ENCODE peak calls at places on chromosome 2, in ten cellular contexts. One of them, this sample, is unnamed. For H3K27me3, the result is how much of the 10 kb centered on the place peaks cover.

GRCh38 chr2:33529771-33530481 is 53.5 kb downstream of the RASGRP3 start:
- DNase-seq in stomach: no peak
- DNase-seq in sigmoid colon: no peak
- DNase-seq in suprapubic skin: no peak
- DNase-seq in transverse colon: no peak
- DNase-seq in tibial nerve: no peak
- DNase-seq in K562: peak
- DNase-seq in HepG2: no peak
- DNase-seq in esophagus muscularis mucosa: no peak
- DNase-seq in GM12878: peak
- DNase-seq in this sample: no peak

GRCh38 chr2:1266311-1266710 is 147.0 kb upstream of the TPO start:
- DNase-seq in stomach: no peak
- DNase-seq in sigmoid colon: no peak
- DNase-seq in suprapubic skin: no peak
- DNase-seq in transverse colon: no peak
- DNase-seq in tibial nerve: no peak
- DNase-seq in K562: no peak
- DNase-seq in HepG2: no peak
- DNase-seq in esophagus muscularis mucosa: no peak
- DNase-seq in GM12878: no peak
- DNase-seq in this sample: no peak

GRCh38 chr2:40820319-40820718 is 368.4 kb upstream of the SLC8A1 start:
- DNase-seq in stomach: no peak
- DNase-seq in sigmoid colon: no peak
- DNase-seq in suprapubic skin: no peak
- DNase-seq in transverse colon: no peak
- DNase-seq in tibial nerve: no peak
- DNase-seq in K562: no peak
- DNase-seq in HepG2: no peak
- DNase-seq in esophagus muscularis mucosa: no peak
- DNase-seq in GM12878: no peak
- DNase-seq in this sample: no peak

GRCh38 chr2:184558713-184559464 is 39.4 kb upstream of the ZNF804A start:
- DNase-seq in stomach: no peak
- DNase-seq in sigmoid colon: no peak
- DNase-seq in suprapubic skin: no peak
- DNase-seq in transverse colon: no peak
- DNase-seq in tibial nerve: no peak
- DNase-seq in K562: no peak
- DNase-seq in HepG2: no peak
- DNase-seq in esophagus muscularis mucosa: no peak
- DNase-seq in GM12878: no peak
- DNase-seq in this sample: no peak

GRCh38 chr2:39203382-39203781 is 40.4 kb downstream of the CDKL4 start:
- DNase-seq in stomach: no peak
- DNase-seq in sigmoid colon: no peak
- DNase-seq in suprapubic skin: no peak
- DNase-seq in transverse colon: no peak
- DNase-seq in tibial nerve: no peak
- DNase-seq in K562: no peak
- DNase-seq in HepG2: no peak
- DNase-seq in esophagus muscularis mucosa: no peak
- DNase-seq in GM12878: no peak
- DNase-seq in this sample: no peak

GRCh38 chr2:171482308-171482707 is 40.0 kb upstream of the CYBRD1 start:
- DNase-seq in stomach: no peak
- DNase-seq in sigmoid colon: no peak
- DNase-seq in suprapubic skin: no peak
- DNase-seq in transverse colon: no peak
- DNase-seq in tibial nerve: no peak
- DNase-seq in K562: no peak
- DNase-seq in HepG2: no peak
- DNase-seq in esophagus muscularis mucosa: no peak
- DNase-seq in GM12878: no peak
- DNase-seq in this sample: no peak

GRCh38 chr2:50720695-50721314 is 311.1 kb downstream of the NRXN1 start:
- DNase-seq in stomach: no peak
- DNase-seq in sigmoid colon: no peak
- DNase-seq in suprapubic skin: no peak
- DNase-seq in transverse colon: no peak
- DNase-seq in tibial nerve: no peak
- DNase-seq in K562: no peak
- DNase-seq in HepG2: no peak
- DNase-seq in esophagus muscularis mucosa: no peak
- DNase-seq in GM12878: no peak
- DNase-seq in this sample: no peak

GRCh38 chr2:189552991-189553404 is 27.6 kb downstream of the SLC40A1 start:
- DNase-seq in stomach: no peak
- DNase-seq in sigmoid colon: no peak
- DNase-seq in suprapubic skin: no peak
- DNase-seq in transverse colon: no peak
- DNase-seq in tibial nerve: no peak
- DNase-seq in K562: no peak
- DNase-seq in HepG2: peak
- DNase-seq in esophagus muscularis mucosa: no peak
- DNase-seq in GM12878: no peak
- DNase-seq in this sample: no peak

DNA sequence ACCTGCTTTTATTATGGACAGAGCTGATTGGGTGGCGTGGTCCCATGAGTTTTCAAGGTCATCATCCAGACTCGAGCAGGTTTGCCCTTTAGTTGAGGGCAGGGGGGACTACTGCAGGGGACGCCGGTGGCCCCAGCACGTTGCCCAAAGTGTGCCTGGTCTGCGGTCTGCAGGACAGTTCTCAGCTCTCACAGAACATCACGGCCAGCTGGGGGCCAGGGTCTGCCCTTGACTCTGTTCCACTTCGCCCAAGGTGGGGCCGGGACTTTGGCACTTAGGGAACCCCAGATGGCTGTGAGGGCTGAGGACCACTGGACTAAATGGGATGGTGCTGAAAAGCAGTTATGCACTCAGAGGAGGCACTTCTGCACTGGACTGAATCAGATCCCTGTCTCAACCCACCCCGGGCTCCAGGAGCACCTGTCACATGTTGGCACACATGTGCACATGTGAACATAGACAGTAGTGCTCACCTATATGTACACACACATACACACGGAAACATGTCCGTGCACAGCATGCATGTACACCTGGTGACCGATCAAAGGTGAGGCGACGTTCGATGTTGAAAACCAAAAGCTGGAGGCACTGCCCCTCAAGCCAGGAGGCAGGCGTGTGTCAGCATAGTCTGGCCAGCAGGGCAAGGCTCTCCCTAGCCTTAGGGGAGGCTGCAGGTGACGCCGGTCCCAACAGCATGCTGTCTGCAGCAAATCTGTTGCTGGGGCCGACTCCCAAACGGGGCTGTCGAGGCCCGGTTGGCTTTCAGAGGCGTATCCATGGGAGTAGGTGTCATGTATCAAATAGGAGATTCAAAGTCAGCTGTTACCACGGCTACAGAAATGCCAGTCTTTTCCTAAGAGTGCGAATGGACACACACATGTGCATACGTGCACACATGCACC is 10.2 kb downstream of the ANO7 start:
- DNase-seq in stomach: no peak
- DNase-seq in sigmoid colon: no peak
- DNase-seq in suprapubic skin: no peak
- DNase-seq in transverse colon: no peak
- DNase-seq in tibial nerve: no peak
- DNase-seq in K562: no peak
- DNase-seq in HepG2: no peak
- DNase-seq in esophagus muscularis mucosa: no peak
- DNase-seq in GM12878: no peak
- DNase-seq in this sample: no peak
- TF ChIP-seq EP300 in stomach: no peak
- TF ChIP-seq EP300 in sigmoid colon: no peak
- TF ChIP-seq EP300 in suprapubic skin: no peak
- TF ChIP-seq EP300 in transverse colon: no peak
- TF ChIP-seq EP300 in tibial nerve: no peak
- TF ChIP-seq EP300 in K562: no peak
- TF ChIP-seq EP300 in HepG2: no peak
- TF ChIP-seq EP300 in esophagus muscularis mucosa: no peak
- TF ChIP-seq EP300 in GM12878: no peak
- TF ChIP-seq EP300 in this sample: no peak

GRCh38 chr2:127420039-127420864 is 2.0 kb downstream of the PROC start:
- DNase-seq in stomach: peak
- DNase-seq in sigmoid colon: peak
- DNase-seq in suprapubic skin: no peak
- DNase-seq in transverse colon: no peak
- DNase-seq in tibial nerve: no peak
- DNase-seq in K562: no peak
- DNase-seq in HepG2: no peak
- DNase-seq in esophagus muscularis mucosa: no peak
- DNase-seq in GM12878: no peak
- DNase-seq in this sample: no peak
- H3K27me3 ChIP-seq in stomach: under half
- H3K27me3 ChIP-seq in sigmoid colon: under half
- H3K27me3 ChIP-seq in suprapubic skin: under half
- H3K27me3 ChIP-seq in transverse colon: under half
- H3K27me3 ChIP-seq in tibial nerve: under half
- H3K27me3 ChIP-seq in K562: under half
- H3K27me3 ChIP-seq in HepG2: under half
- H3K27me3 ChIP-seq in esophagus muscularis mucosa: under half
- H3K27me3 ChIP-seq in GM12878: under half
- H3K27me3 ChIP-seq in this sample: under half

DNA sequence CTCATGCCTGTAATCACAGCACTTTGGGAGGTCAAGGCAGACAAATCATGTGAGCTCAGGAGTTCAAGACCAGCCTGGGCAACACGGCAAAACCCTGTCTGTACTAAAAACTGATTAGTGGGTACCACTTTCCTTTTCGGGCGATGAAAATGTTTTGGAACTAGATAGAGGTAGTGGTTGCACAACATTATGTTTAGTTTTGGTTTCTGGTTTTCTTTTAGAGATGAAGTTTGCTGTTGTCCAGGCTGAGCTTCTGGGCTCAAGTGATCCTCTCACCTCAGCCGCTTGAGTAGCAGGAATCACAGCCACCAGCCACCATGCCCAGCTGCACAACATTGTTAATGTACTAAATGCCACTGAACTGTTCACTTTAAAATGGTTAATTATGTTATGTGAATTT is 27.6 kb downstream of the AAK1 start:
- DNase-seq in stomach: no peak
- DNase-seq in sigmoid colon: no peak
- DNase-seq in suprapubic skin: no peak
- DNase-seq in transverse colon: no peak
- DNase-seq in tibial nerve: no peak
- DNase-seq in K562: no peak
- DNase-seq in HepG2: no peak
- DNase-seq in esophagus muscularis mucosa: no peak
- DNase-seq in GM12878: no peak
- DNase-seq in this sample: no peak
- H3K27ac ChIP-seq in stomach: no peak
- H3K27ac ChIP-seq in sigmoid colon: no peak
- H3K27ac ChIP-seq in suprapubic skin: no peak
- H3K27ac ChIP-seq in transverse colon: no peak
- H3K27ac ChIP-seq in tibial nerve: no peak
- H3K27ac ChIP-seq in K562: no peak
- H3K27ac ChIP-seq in HepG2: no peak
- H3K27ac ChIP-seq in esophagus muscularis mucosa: no peak
- H3K27ac ChIP-seq in GM12878: peak
- H3K27ac ChIP-seq in this sample: no peak

GRCh38 chr2:3332133-3332532 is 45.5 kb downstream of the EIPR1 start:
- DNase-seq in stomach: no peak
- DNase-seq in sigmoid colon: no peak
- DNase-seq in suprapubic skin: no peak
- DNase-seq in transverse colon: no peak
- DNase-seq in tibial nerve: no peak
- DNase-seq in K562: no peak
- DNase-seq in HepG2: no peak
- DNase-seq in esophagus muscularis mucosa: no peak
- DNase-seq in GM12878: no peak
- DNase-seq in this sample: no peak
- TF ChIP-seq EP300 in stomach: no peak
- TF ChIP-seq EP300 in sigmoid colon: no peak
- TF ChIP-seq EP300 in suprapubic skin: no peak
- TF ChIP-seq EP300 in transverse colon: no peak
- TF ChIP-seq EP300 in tibial nerve: no peak
- TF ChIP-seq EP300 in K562: no peak
- TF ChIP-seq EP300 in HepG2: no peak
- TF ChIP-seq EP300 in esophagus muscularis mucosa: no peak
- TF ChIP-seq EP300 in GM12878: no peak
- TF ChIP-seq EP300 in this sample: no peak

GRCh38 chr2:161415467-161416293 is 417 bp upstream of the TBR1 start:
- DNase-seq in stomach: no peak
- DNase-seq in sigmoid colon: no peak
- DNase-seq in suprapubic skin: no peak
- DNase-seq in transverse colon: no peak
- DNase-seq in tibial nerve: no peak
- DNase-seq in K562: no peak
- DNase-seq in HepG2: peak
- DNase-seq in esophagus muscularis mucosa: no peak
- DNase-seq in GM12878: no peak
- DNase-seq in this sample: no peak
- H3K27me3 ChIP-seq in stomach: half or more
- H3K27me3 ChIP-seq in sigmoid colon: under half
- H3K27me3 ChIP-seq in suprapubic skin: half or more
- H3K27me3 ChIP-seq in transverse colon: half or more
- H3K27me3 ChIP-seq in tibial nerve: under half
- H3K27me3 ChIP-seq in K562: half or more
- H3K27me3 ChIP-seq in HepG2: half or more
- H3K27me3 ChIP-seq in esophagus muscularis mucosa: under half
- H3K27me3 ChIP-seq in GM12878: under half
- H3K27me3 ChIP-seq in this sample: under half

GRCh38 chr2:115422004-115422634 is 979.7 kb downstream of the DPP10 start:
- DNase-seq in stomach: no peak
- DNase-seq in sigmoid colon: no peak
- DNase-seq in suprapubic skin: no peak
- DNase-seq in transverse colon: no peak
- DNase-seq in tibial nerve: no peak
- DNase-seq in K562: no peak
- DNase-seq in HepG2: no peak
- DNase-seq in esophagus muscularis mucosa: no peak
- DNase-seq in GM12878: no peak
- DNase-seq in this sample: no peak

GRCh38 chr2:115427436-115427835 is 985.0 kb downstream of the DPP10 start:
- DNase-seq in stomach: no peak
- DNase-seq in sigmoid colon: no peak
- DNase-seq in suprapubic skin: no peak
- DNase-seq in transverse colon: no peak
- DNase-seq in tibial nerve: no peak
- DNase-seq in K562: no peak
- DNase-seq in HepG2: no peak
- DNase-seq in esophagus muscularis mucosa: no peak
- DNase-seq in GM12878: no peak
- DNase-seq in this sample: no peak
- H3K27ac ChIP-seq in stomach: no peak
- H3K27ac ChIP-seq in sigmoid colon: no peak
- H3K27ac ChIP-seq in suprapubic skin: no peak
- H3K27ac ChIP-seq in transverse colon: no peak
- H3K27ac ChIP-seq in tibial nerve: no peak
- H3K27ac ChIP-seq in K562: no peak
- H3K27ac ChIP-seq in HepG2: no peak
- H3K27ac ChIP-seq in esophagus muscularis mucosa: no peak
- H3K27ac ChIP-seq in GM12878: no peak
- H3K27ac ChIP-seq in this sample: no peak

This sample was measured in ovary.